ENCODE peak calls at places on chromosomes 11 and 22, in ten cellular contexts. One of them, this sample, is unnamed.

GRCh38 chr22:28208036-28208435 is 289.0 kb upstream of the PITPNB start:
- DNase-seq in CD4-positive, CD25-positive, alpha-beta regulatory T cell: no peak
- DNase-seq in iPS DF 6.9: no peak
- DNase-seq in CD4-positive, alpha-beta memory T cell: no peak
- DNase-seq in psoas muscle: no peak
- DNase-seq in fibroblast of lung: peak
- DNase-seq in thoracic aorta: no peak
- DNase-seq in body of pancreas: no peak
- DNase-seq in tibial artery: no peak
- DNase-seq in skeletal muscle cell: no peak
- DNase-seq in this sample: no peak

GRCh38 chr11:64544616-64545296 is 46.3 kb upstream of the SLC22A12 start:
- DNase-seq in CD4-positive, CD25-positive, alpha-beta regulatory T cell: no peak
- DNase-seq in iPS DF 6.9: no peak
- DNase-seq in CD4-positive, alpha-beta memory T cell: no peak
- DNase-seq in psoas muscle: no peak
- DNase-seq in fibroblast of lung: no peak
- DNase-seq in thoracic aorta: no peak
- DNase-seq in body of pancreas: no peak
- DNase-seq in tibial artery: no peak
- DNase-seq in skeletal muscle cell: no peak
- DNase-seq in this sample: no peak

GRCh38 chr22:46797355-46797754 is 34.9 kb downstream of the TBC1D22A start:
- DNase-seq in CD4-positive, CD25-positive, alpha-beta regulatory T cell: no peak
- DNase-seq in iPS DF 6.9: no peak
- DNase-seq in CD4-positive, alpha-beta memory T cell: no peak
- DNase-seq in psoas muscle: no peak
- DNase-seq in fibroblast of lung: peak
- DNase-seq in thoracic aorta: no peak
- DNase-seq in body of pancreas: no peak
- DNase-seq in tibial artery: peak
- DNase-seq in skeletal muscle cell: no peak
- DNase-seq in this sample: peak

GRCh38 chr11:128135451-128135850 is 451.9 kb downstream of the ETS1 start:
- DNase-seq in CD4-positive, CD25-positive, alpha-beta regulatory T cell: no peak
- DNase-seq in iPS DF 6.9: no peak
- DNase-seq in CD4-positive, alpha-beta memory T cell: no peak
- DNase-seq in psoas muscle: no peak
- DNase-seq in fibroblast of lung: peak
- DNase-seq in thoracic aorta: no peak
- DNase-seq in body of pancreas: peak
- DNase-seq in tibial artery: no peak
- DNase-seq in skeletal muscle cell: no peak
- DNase-seq in this sample: no peak

GRCh38 chr22:23786261-23786710 is 480 bp upstream of the SMARCB1 start:
- DNase-seq in CD4-positive, CD25-positive, alpha-beta regulatory T cell: no peak
- DNase-seq in iPS DF 6.9: no peak
- DNase-seq in CD4-positive, alpha-beta memory T cell: no peak
- DNase-seq in psoas muscle: no peak
- DNase-seq in fibroblast of lung: no peak
- DNase-seq in thoracic aorta: no peak
- DNase-seq in body of pancreas: no peak
- DNase-seq in tibial artery: no peak
- DNase-seq in skeletal muscle cell: no peak
- DNase-seq in this sample: no peak

GRCh38 chr11:16002942-16003341 is 353.4 kb downstream of the SOX6 start:
- DNase-seq in CD4-positive, CD25-positive, alpha-beta regulatory T cell: no peak
- DNase-seq in iPS DF 6.9: no peak
- DNase-seq in CD4-positive, alpha-beta memory T cell: no peak
- DNase-seq in psoas muscle: peak
- DNase-seq in fibroblast of lung: no peak
- DNase-seq in thoracic aorta: no peak
- DNase-seq in body of pancreas: no peak
- DNase-seq in tibial artery: no peak
- DNase-seq in skeletal muscle cell: no peak
- DNase-seq in this sample: no peak

GRCh38 chr11:74278721-74279148 is 32.7 kb downstream of the P4HA3 start:
- DNase-seq in CD4-positive, CD25-positive, alpha-beta regulatory T cell: no peak
- DNase-seq in iPS DF 6.9: no peak
- DNase-seq in CD4-positive, alpha-beta memory T cell: no peak
- DNase-seq in psoas muscle: no peak
- DNase-seq in fibroblast of lung: peak
- DNase-seq in thoracic aorta: peak
- DNase-seq in body of pancreas: peak
- DNase-seq in tibial artery: peak
- DNase-seq in skeletal muscle cell: peak
- DNase-seq in this sample: peak

GRCh38 chr11:86508604-86509471 is 134.2 kb downstream of the CCDC81 start:
- DNase-seq in CD4-positive, CD25-positive, alpha-beta regulatory T cell: no peak
- DNase-seq in iPS DF 6.9: no peak
- DNase-seq in CD4-positive, alpha-beta memory T cell: no peak
- DNase-seq in psoas muscle: no peak
- DNase-seq in fibroblast of lung: peak
- DNase-seq in thoracic aorta: no peak
- DNase-seq in body of pancreas: no peak
- DNase-seq in tibial artery: no peak
- DNase-seq in skeletal muscle cell: no peak
- DNase-seq in this sample: no peak

GRCh38 chr11:103811870-103812509 is 224.4 kb upstream of the DDI1 start:
- DNase-seq in CD4-positive, CD25-positive, alpha-beta regulatory T cell: no peak
- DNase-seq in iPS DF 6.9: no peak
- DNase-seq in CD4-positive, alpha-beta memory T cell: no peak
- DNase-seq in psoas muscle: no peak
- DNase-seq in fibroblast of lung: no peak
- DNase-seq in thoracic aorta: no peak
- DNase-seq in body of pancreas: no peak
- DNase-seq in tibial artery: no peak
- DNase-seq in skeletal muscle cell: no peak
- DNase-seq in this sample: no peak

GRCh38 chr11:30174265-30175022 is 56.4 kb upstream of the FSHB start:
- DNase-seq in CD4-positive, CD25-positive, alpha-beta regulatory T cell: no peak
- DNase-seq in iPS DF 6.9: no peak
- DNase-seq in CD4-positive, alpha-beta memory T cell: no peak
- DNase-seq in psoas muscle: no peak
- DNase-seq in fibroblast of lung: peak
- DNase-seq in thoracic aorta: no peak
- DNase-seq in body of pancreas: no peak
- DNase-seq in tibial artery: no peak
- DNase-seq in skeletal muscle cell: no peak
- DNase-seq in this sample: no peak

GRCh38 chr11:11382858-11383532 is 29.9 kb upstream of the CSNK2A3 start:
- DNase-seq in CD4-positive, CD25-positive, alpha-beta regulatory T cell: no peak
- DNase-seq in iPS DF 6.9: no peak
- DNase-seq in CD4-positive, alpha-beta memory T cell: no peak
- DNase-seq in psoas muscle: no peak
- DNase-seq in fibroblast of lung: no peak
- DNase-seq in thoracic aorta: no peak
- DNase-seq in body of pancreas: no peak
- DNase-seq in tibial artery: no peak
- DNase-seq in skeletal muscle cell: no peak
- DNase-seq in this sample: no peak

DNA sequence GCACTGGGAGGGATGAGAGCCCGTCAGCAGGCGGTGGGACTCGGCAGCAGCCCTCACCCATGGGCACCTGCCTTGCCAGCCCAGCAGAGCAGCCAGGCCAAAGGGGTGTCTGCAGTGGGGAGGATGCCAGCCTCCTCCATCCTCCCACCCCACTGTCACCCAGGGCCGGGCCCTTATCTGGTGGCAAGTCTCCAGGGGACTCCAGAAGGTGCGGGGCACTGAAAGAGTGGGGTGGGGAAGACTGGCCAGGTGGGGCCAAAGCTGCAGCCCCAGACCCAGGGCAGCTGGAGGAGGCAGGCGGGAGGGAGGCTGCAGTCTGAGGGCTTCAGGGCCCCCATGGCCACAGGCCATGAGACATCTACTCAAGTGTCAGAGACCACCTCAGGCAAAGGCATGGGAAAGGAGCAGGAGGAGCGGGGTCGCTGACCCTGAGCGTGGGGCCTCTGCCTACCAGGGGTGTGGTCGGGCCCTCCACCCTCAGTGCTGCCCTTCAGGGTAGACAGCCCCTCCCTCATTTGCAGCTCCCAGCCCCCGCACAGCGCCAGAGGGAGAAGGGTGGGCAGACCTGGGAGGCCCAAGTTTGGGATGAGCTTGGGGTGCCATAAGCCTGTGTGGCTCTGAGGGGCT is 3.5 kb downstream of the DGCR6L start:
- DNase-seq in CD4-positive, CD25-positive, alpha-beta regulatory T cell: no peak
- DNase-seq in iPS DF 6.9: no peak
- DNase-seq in CD4-positive, alpha-beta memory T cell: no peak
- DNase-seq in psoas muscle: no peak
- DNase-seq in fibroblast of lung: no peak
- DNase-seq in thoracic aorta: no peak
- DNase-seq in body of pancreas: peak
- DNase-seq in tibial artery: no peak
- DNase-seq in skeletal muscle cell: no peak
- DNase-seq in this sample: peak
- H3K4me3 ChIP-seq in CD4-positive, CD25-positive, alpha-beta regulatory T cell: no peak
- H3K4me3 ChIP-seq in iPS DF 6.9: no peak
- H3K4me3 ChIP-seq in CD4-positive, alpha-beta memory T cell: no peak
- H3K4me3 ChIP-seq in psoas muscle: no peak
- H3K4me3 ChIP-seq in fibroblast of lung: no peak
- H3K4me3 ChIP-seq in thoracic aorta: no peak
- H3K4me3 ChIP-seq in body of pancreas: no peak
- H3K4me3 ChIP-seq in tibial artery: no peak
- H3K4me3 ChIP-seq in skeletal muscle cell: no peak
- H3K4me3 ChIP-seq in this sample: no peak

DNA sequence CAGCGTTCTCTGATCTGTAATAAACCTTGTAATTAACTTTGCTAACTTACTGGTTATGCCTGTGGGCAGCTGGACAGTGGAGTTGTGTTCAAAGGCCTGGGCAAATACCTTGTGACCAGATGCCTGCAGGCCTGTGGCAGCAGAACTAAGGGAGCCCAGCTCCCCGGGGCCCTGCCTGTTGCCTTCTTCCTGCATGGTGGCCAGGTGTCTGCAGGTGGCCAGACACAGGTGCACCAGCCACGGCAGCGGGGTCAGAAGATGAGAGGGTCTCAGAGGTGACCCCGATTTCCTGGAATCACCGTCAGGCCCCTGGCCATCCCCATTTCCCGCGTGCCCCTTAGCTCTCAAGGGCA is 127.2 kb downstream of the OSBP2 start:
- DNase-seq in CD4-positive, CD25-positive, alpha-beta regulatory T cell: no peak
- DNase-seq in iPS DF 6.9: no peak
- DNase-seq in CD4-positive, alpha-beta memory T cell: no peak
- DNase-seq in psoas muscle: no peak
- DNase-seq in fibroblast of lung: no peak
- DNase-seq in thoracic aorta: no peak
- DNase-seq in body of pancreas: no peak
- DNase-seq in tibial artery: peak
- DNase-seq in skeletal muscle cell: no peak
- DNase-seq in this sample: peak
- H3K4me3 ChIP-seq in CD4-positive, CD25-positive, alpha-beta regulatory T cell: no peak
- H3K4me3 ChIP-seq in iPS DF 6.9: peak
- H3K4me3 ChIP-seq in CD4-positive, alpha-beta memory T cell: no peak
- H3K4me3 ChIP-seq in psoas muscle: peak
- H3K4me3 ChIP-seq in fibroblast of lung: peak
- H3K4me3 ChIP-seq in thoracic aorta: peak
- H3K4me3 ChIP-seq in body of pancreas: no peak
- H3K4me3 ChIP-seq in tibial artery: no peak
- H3K4me3 ChIP-seq in skeletal muscle cell: peak
- H3K4me3 ChIP-seq in this sample: peak

GRCh38 chr11:66266378-66267038 is 1.9 kb upstream of the RAB1B start:
- DNase-seq in CD4-positive, CD25-positive, alpha-beta regulatory T cell: no peak
- DNase-seq in iPS DF 6.9: no peak
- DNase-seq in CD4-positive, alpha-beta memory T cell: no peak
- DNase-seq in psoas muscle: peak
- DNase-seq in fibroblast of lung: no peak
- DNase-seq in thoracic aorta: no peak
- DNase-seq in body of pancreas: no peak
- DNase-seq in tibial artery: peak
- DNase-seq in skeletal muscle cell: no peak
- DNase-seq in this sample: no peak
- H3K4me3 ChIP-seq in CD4-positive, CD25-positive, alpha-beta regulatory T cell: no peak
- H3K4me3 ChIP-seq in iPS DF 6.9: no peak
- H3K4me3 ChIP-seq in CD4-positive, alpha-beta memory T cell: no peak
- H3K4me3 ChIP-seq in psoas muscle: peak
- H3K4me3 ChIP-seq in fibroblast of lung: peak
- H3K4me3 ChIP-seq in thoracic aorta: peak
- H3K4me3 ChIP-seq in body of pancreas: no peak
- H3K4me3 ChIP-seq in tibial artery: peak
- H3K4me3 ChIP-seq in skeletal muscle cell: peak
- H3K4me3 ChIP-seq in this sample: peak

GRCh38 chr11:66328307-66329144 is 7.7 kb downstream of the RIN1 start:
- DNase-seq in CD4-positive, CD25-positive, alpha-beta regulatory T cell: peak
- DNase-seq in iPS DF 6.9: no peak
- DNase-seq in CD4-positive, alpha-beta memory T cell: peak
- DNase-seq in psoas muscle: peak
- DNase-seq in fibroblast of lung: peak
- DNase-seq in thoracic aorta: no peak
- DNase-seq in body of pancreas: peak
- DNase-seq in tibial artery: peak
- DNase-seq in skeletal muscle cell: no peak
- DNase-seq in this sample: no peak
- H3K4me3 ChIP-seq in CD4-positive, CD25-positive, alpha-beta regulatory T cell: no peak
- H3K4me3 ChIP-seq in iPS DF 6.9: no peak
- H3K4me3 ChIP-seq in CD4-positive, alpha-beta memory T cell: no peak
- H3K4me3 ChIP-seq in psoas muscle: peak
- H3K4me3 ChIP-seq in fibroblast of lung: no peak
- H3K4me3 ChIP-seq in thoracic aorta: peak
- H3K4me3 ChIP-seq in body of pancreas: no peak
- H3K4me3 ChIP-seq in tibial artery: no peak
- H3K4me3 ChIP-seq in skeletal muscle cell: no peak
- H3K4me3 ChIP-seq in this sample: peak

GRCh38 chr11:82797595-82797971 is 63.9 kb upstream of the FAM181B start:
- DNase-seq in CD4-positive, CD25-positive, alpha-beta regulatory T cell: no peak
- DNase-seq in iPS DF 6.9: no peak
- DNase-seq in CD4-positive, alpha-beta memory T cell: no peak
- DNase-seq in psoas muscle: no peak
- DNase-seq in fibroblast of lung: no peak
- DNase-seq in thoracic aorta: no peak
- DNase-seq in body of pancreas: no peak
- DNase-seq in tibial artery: no peak
- DNase-seq in skeletal muscle cell: no peak
- DNase-seq in this sample: no peak

GRCh38 chr11:82796970-82797594 is 63.4 kb upstream of the FAM181B start:
- DNase-seq in CD4-positive, CD25-positive, alpha-beta regulatory T cell: no peak
- DNase-seq in iPS DF 6.9: no peak
- DNase-seq in CD4-positive, alpha-beta memory T cell: no peak
- DNase-seq in psoas muscle: peak
- DNase-seq in fibroblast of lung: no peak
- DNase-seq in thoracic aorta: no peak
- DNase-seq in body of pancreas: no peak
- DNase-seq in tibial artery: no peak
- DNase-seq in skeletal muscle cell: no peak
- DNase-seq in this sample: no peak

GRCh38 chr11:82807646-82808045 is 74.0 kb upstream of the FAM181B start:
- DNase-seq in CD4-positive, CD25-positive, alpha-beta regulatory T cell: no peak
- DNase-seq in iPS DF 6.9: no peak
- DNase-seq in CD4-positive, alpha-beta memory T cell: no peak
- DNase-seq in psoas muscle: no peak
- DNase-seq in fibroblast of lung: no peak
- DNase-seq in thoracic aorta: no peak
- DNase-seq in body of pancreas: no peak
- DNase-seq in tibial artery: no peak
- DNase-seq in skeletal muscle cell: no peak
- DNase-seq in this sample: no peak

GRCh38 chr11:82802710-82803109 is 69.0 kb upstream of the FAM181B start:
- DNase-seq in CD4-positive, CD25-positive, alpha-beta regulatory T cell: no peak
- DNase-seq in iPS DF 6.9: no peak
- DNase-seq in CD4-positive, alpha-beta memory T cell: no peak
- DNase-seq in psoas muscle: no peak
- DNase-seq in fibroblast of lung: no peak
- DNase-seq in thoracic aorta: no peak
- DNase-seq in body of pancreas: no peak
- DNase-seq in tibial artery: no peak
- DNase-seq in skeletal muscle cell: no peak
- DNase-seq in this sample: no peak
- H3K4me3 ChIP-seq in CD4-positive, CD25-positive, alpha-beta regulatory T cell: no peak
- H3K4me3 ChIP-seq in iPS DF 6.9: no peak
- H3K4me3 ChIP-seq in CD4-positive, alpha-beta memory T cell: no peak
- H3K4me3 ChIP-seq in psoas muscle: no peak
- H3K4me3 ChIP-seq in fibroblast of lung: no peak
- H3K4me3 ChIP-seq in thoracic aorta: no peak
- H3K4me3 ChIP-seq in body of pancreas: no peak
- H3K4me3 ChIP-seq in tibial artery: no peak
- H3K4me3 ChIP-seq in skeletal muscle cell: no peak
- H3K4me3 ChIP-seq in this sample: no peak